ENCODE peak calls at places on chromosomes 3 and 15, in eight cellular contexts. A, Y, M, I, Z, J, W and O are unnamed samples.

GRCh38 chr3:117846238-117846637 is 1136.7 kb downstream of the TUSC7 start:
- DNase-seq in A (no peak), Y (no peak), M (no peak), I (no peak), Z (no peak), J (no peak), W (no peak), O (no peak)

GRCh38 chr3:122101646-122102045 is 46.5 kb downstream of the CD86 start:
- DNase-seq in A (no peak), Y (no peak), M (no peak), I (peak; percentile 44), Z (peak; percentile 11), J (peak; percentile 43), W (peak; percentile 73), O (peak; percentile 24)

GRCh38 chr3:101377796-101378195 is 57.4 kb upstream of the IMPG2 start:
- DNase-seq in A (no peak), Y (no peak), M (no peak), I (peak; percentile 66), Z (no peak), J (no peak), W (peak; percentile 33), O (no peak)

GRCh38 chr15:90561344-90562244 is 31.9 kb downstream of the CRTC3 start:
- DNase-seq in A (no peak), Y (no peak), M (no peak), I (no peak), Z (no peak), J (peak; percentile 92), W (peak; percentile 67), O (no peak)

GRCh38 chr15:32877620-32878019 is 159.8 kb downstream of the GREM1 start:
- DNase-seq in A (no peak), Y (no peak), M (no peak), I (peak; percentile 51), Z (no peak), J (no peak), W (no peak), O (no peak)

GRCh38 chr3:152159328-152159727 is 109.4 kb upstream of the MBNL1 start:
- DNase-seq in A (no peak), Y (no peak), M (no peak), I (peak; percentile 91), Z (no peak), J (peak; percentile 67), W (peak; percentile 50), O (peak; percentile 71)

GRCh38 chr3:106332884-106333283 is 464.1 kb upstream of the CBLB start:
- DNase-seq in A (no peak), Y (no peak), M (no peak), I (peak; percentile 73), Z (no peak), J (no peak), W (no peak), O (no peak)

GRCh38 chr3:27253831-27254230 is 115.4 kb downstream of the NEK10 start:
- DNase-seq in A (peak; percentile 34), Y (peak; percentile 44), M (peak; percentile 62), I (peak; percentile 45), Z (peak; percentile 40), J (peak; percentile 52), W (peak; percentile 56), O (peak; percentile 19)

GRCh38 chr3:20608054-20608738 is 422.2 kb upstream of the SGO1 start:
- DNase-seq in A (no peak), Y (no peak), M (no peak), I (no peak), Z (no peak), J (no peak), W (no peak), O (no peak)

GRCh38 chr3:173624086-173624485 is 226.5 kb downstream of the NLGN1 start:
- DNase-seq in A (no peak), Y (no peak), M (no peak), I (no peak), Z (no peak), J (no peak), W (no peak), O (no peak)

GRCh38 chr15:67946701-67947100 is 106.9 kb upstream of the RNU6-1 start:
- DNase-seq in A (no peak), Y (no peak), M (no peak), I (no peak), Z (no peak), J (no peak), W (no peak), O (no peak)

GRCh38 chr3:58492385-58492970 is 582 bp downstream of the KCTD6 start:
- DNase-seq in A (peak; percentile 22), Y (no peak), M (no peak), I (no peak), Z (peak; percentile 44), J (peak; percentile 10), W (no peak), O (no peak)

DNA sequence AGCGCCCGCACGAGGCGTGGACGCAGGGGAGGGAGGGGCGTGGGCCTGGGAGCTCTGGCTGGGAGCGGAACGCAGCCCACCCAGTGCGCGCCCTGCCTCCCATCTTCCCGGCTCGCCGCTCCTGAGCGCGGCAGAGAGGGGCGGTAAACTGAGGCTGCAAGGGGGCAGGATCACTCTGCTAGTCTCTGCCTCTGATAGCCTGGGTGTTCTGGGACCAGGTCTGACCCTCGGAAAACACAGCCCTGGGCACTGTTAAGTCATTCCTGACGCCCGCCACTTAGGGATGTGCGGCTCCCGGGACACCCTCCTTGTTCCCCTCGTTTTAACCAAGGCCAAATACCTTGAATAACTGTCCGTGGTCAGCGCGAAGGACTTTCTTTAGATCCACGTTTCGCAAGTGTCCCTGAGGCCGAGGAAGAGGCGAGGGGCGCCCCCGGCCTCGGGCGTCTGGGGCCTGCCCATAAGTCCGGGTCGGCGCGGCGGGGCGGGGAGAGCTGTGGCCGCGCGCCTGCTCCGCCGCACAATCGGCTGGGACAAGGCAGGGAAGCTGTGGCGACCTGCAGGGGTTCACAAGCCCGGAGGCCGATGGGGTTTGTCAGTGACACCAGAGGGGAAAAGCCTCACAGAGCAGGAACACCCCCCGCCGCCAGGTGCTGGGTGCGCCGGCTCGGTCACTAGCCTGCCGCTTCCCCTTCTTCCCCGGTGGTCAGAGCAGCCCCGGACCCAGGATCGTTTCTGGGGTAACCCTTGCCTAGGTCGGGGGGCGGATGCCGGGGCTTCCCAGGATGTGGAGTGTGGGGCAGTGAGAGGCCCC is 1.5 kb downstream of the ITPKA start:
- DNase-seq in A (peak; percentile 15), Y (no peak), M (no peak), I (no peak), Z (no peak), J (no peak), W (no peak), O (no peak)
- TF ChIP-seq CTCF in A (no peak), Y (no peak), M (no peak), I (no peak), Z (no peak), J (no peak), W (no peak), O (no peak)

DNA sequence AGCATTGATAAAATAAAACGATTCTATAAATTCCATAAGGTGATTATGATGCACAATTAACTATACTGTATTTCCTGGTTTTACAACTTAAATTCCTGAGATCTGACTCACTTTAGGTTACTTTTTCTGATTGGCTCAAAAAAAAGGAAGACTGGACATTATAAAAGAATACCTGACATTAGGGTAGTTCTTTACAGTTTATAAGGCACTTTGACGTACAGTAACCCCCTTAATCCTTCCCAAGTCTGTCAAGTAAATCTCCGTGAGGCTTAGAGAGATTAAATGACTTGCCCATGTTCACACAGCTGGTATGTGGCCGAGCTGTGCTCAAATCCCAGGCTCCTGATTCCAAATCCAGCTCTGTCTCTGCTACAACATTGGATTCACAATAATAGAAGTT is 1.0 kb upstream of the SLTM start:
- DNase-seq in A (no peak), Y (no peak), M (no peak), I (no peak), Z (no peak), J (no peak), W (no peak), O (no peak)
- H3K4me3 ChIP-seq in A (no peak overlapping the region), Y (peak overlapping the region; percentile 93), M (peak overlapping the region; percentile 64), I (peak overlapping the region; percentile 86), Z (peak overlapping the region; percentile 84), J (peak overlapping the region; percentile 84), W (peak overlapping the region; percentile 94), O (peak overlapping the region; percentile 64)

GRCh38 chr3:47244531-47245100 is 38.0 kb downstream of the KIF9 start:
- DNase-seq in A (no peak), Y (no peak), M (no peak), I (no peak), Z (no peak), J (no peak), W (no peak), O (no peak)

GRCh38 chr3:47245271-47245670 is 37.3 kb downstream of the KIF9 start:
- DNase-seq in A (no peak), Y (no peak), M (no peak), I (no peak), Z (no peak), J (no peak), W (no peak), O (no peak)

GRCh38 chr3:47247131-47248064 is 35.2 kb downstream of the KIF9 start:
- DNase-seq in A (no peak), Y (no peak), M (no peak), I (no peak), Z (no peak), J (no peak), W (no peak), O (no peak)

GRCh38 chr3:47251689-47252088 is 30.9 kb downstream of the KIF9 start:
- DNase-seq in A (no peak), Y (no peak), M (no peak), I (no peak), Z (no peak), J (no peak), W (no peak), O (no peak)

GRCh38 chr3:47250309-47251060 is 32.1 kb downstream of the KIF9 start:
- DNase-seq in A (peak; percentile 65), Y (peak; percentile 66), M (peak; percentile 66), I (no peak), Z (peak; percentile 67), J (peak; percentile 33), W (peak; percentile 56), O (no peak)
- TF ChIP-seq CTCF in A (peak; percentile 36), Y (peak; percentile 60), M (peak; percentile 58), I (peak; percentile 17), Z (peak; percentile 44), J (peak; percentile 47), W (peak; percentile 47), O (peak; percentile 48)

GRCh38 chr3:43304126-43304525 is 17.8 kb downstream of the SNRK start:
- DNase-seq in A (no peak), Y (no peak), M (no peak), I (no peak), Z (no peak), J (no peak), W (no peak), O (no peak)

GRCh38 chr3:43307649-43308048 is 21.3 kb downstream of the SNRK start:
- DNase-seq in A (no peak), Y (no peak), M (no peak), I (no peak), Z (no peak), J (no peak), W (no peak), O (no peak)

GRCh38 chr3:43302116-43302880 is 16.0 kb downstream of the SNRK start:
- DNase-seq in A (no peak), Y (no peak), M (no peak), I (no peak), Z (no peak), J (no peak), W (no peak), O (no peak)

GRCh38 chr3:43309372-43310305 is 23.3 kb downstream of the SNRK start:
- DNase-seq in A (no peak), Y (no peak), M (no peak), I (peak; percentile 67), Z (no peak), J (no peak), W (no peak), O (no peak)

DNA sequence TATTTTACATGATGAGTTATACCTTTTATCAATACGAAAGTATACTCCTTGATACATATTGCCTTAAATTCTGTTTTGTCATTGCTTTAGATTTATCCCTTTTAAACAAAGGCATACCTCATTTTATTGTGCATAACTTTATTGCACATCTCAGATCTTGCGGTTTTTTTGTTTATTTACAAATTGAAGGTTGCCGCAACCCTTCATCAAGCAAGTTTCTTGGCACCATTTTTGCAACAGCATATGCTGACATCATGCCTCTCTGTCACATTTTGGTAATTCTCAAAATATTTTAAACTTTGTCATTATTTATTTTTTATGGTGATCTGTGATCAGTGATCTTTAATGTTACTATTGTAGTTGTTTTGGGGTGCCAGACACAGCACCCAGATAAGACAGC is 20.9 kb downstream of the SNRK start:
- DNase-seq in A (no peak), Y (no peak), M (no peak), I (no peak), Z (no peak), J (peak; percentile 18), W (no peak), O (no peak)
- H3K4me3 ChIP-seq in A (no peak overlapping the region), Y (no peak overlapping the region), M (no peak overlapping the region), I (no peak overlapping the region), Z (no peak overlapping the region), J (no peak overlapping the region), W (no peak overlapping the region), O (no peak overlapping the region)